ENCODE peak calls at places on chromosomes 4 and X, in eight cellular contexts. O is tibial nerve, B is cardiac fibroblast, I is cardiac muscle cell, Y is upper lobe of left lung, H is lower leg skin, W is gastrocnemius medialis, Q is astrocyte. U is an unnamed sample.

GRCh38 chrX:49761481-49761880 is 65.7 kb upstream of the PAGE1 start:
- DNase-seq in I (peak; percentile 26), W (no peak), Y (no peak), B (peak; percentile 12), Q (no peak), H (no peak), O (no peak), U (peak; percentile 16)

GRCh38 chrX:477441-478012 is 90.8 kb upstream of the PPP2R3B start:
- DNase-seq in H (no peak), B (no peak), W (no peak), I (no peak), Y (no peak), O (no peak), Q (no peak), U (no peak)

GRCh38 chr4:3226467-3226866 is 22.5 kb upstream of the MSANTD1 start:
- DNase-seq in H (no peak), W (no peak), I (no peak), Y (peak; percentile 57), B (no peak), O (no peak), Q (no peak), U (no peak)

GRCh38 chrX:42195506-42195905 is 272.2 kb upstream of the CASK start:
- DNase-seq in H (no peak), I (peak; percentile 23), O (no peak), W (no peak), Q (no peak), B (no peak), Y (no peak), U (no peak)

GRCh38 chr4:185039508-185040273 is 21.4 kb downstream of the HELT start:
- DNase-seq in H (peak; percentile 20), O (no peak), Q (peak; percentile 23), I (peak; percentile 64), W (peak; percentile 27), B (peak; percentile 80), Y (peak; percentile 68), U (peak; percentile 57)

GRCh38 chr4:53854991-53855885 is 209.2 kb downstream of the CHIC2 start:
- DNase-seq in O (no peak), H (no peak), B (peak; percentile 24), I (no peak), Y (no peak), Q (peak; percentile 65), W (no peak), U (no peak)

GRCh38 chr4:10762541-10762940 is 78.0 kb upstream of the CLNK start:
- DNase-seq in H (no peak), Q (peak; percentile 99), Y (no peak), B (peak; percentile 20), I (peak; percentile 6), O (no peak), W (no peak), U (no peak)

GRCh38 chrX:12865359-12865758 is 1.5 kb upstream of the TLR7 start:
- DNase-seq in B (peak; percentile 41), Q (no peak), H (no peak), W (no peak), Y (no peak), I (no peak), O (no peak), U (no peak)

DNA sequence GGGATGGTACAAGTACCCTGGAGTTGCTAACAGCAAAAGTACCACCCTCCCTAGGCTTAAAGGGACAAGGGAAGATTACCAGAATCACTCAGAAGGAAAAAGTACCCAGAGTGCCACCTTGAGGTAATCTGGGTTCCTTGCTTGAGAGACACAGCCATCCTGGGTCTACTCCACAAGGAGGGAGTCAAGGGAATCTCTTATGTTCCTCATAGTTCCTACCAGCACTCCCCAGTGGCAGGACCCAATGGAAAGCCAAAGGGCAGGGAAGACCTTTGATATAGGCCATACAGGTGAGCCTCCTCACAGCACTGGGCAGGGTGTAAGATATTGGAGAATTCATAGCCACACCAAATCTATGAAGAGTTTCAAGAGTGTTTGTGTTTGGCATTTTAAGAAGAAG is 5.7 kb downstream of the IL2 start:
- DNase-seq in B (peak; percentile 12), Y (no peak), H (no peak), I (peak; percentile 13), Q (no peak), W (no peak), O (no peak), U (peak; percentile 14)
- TF ChIP-seq CTCF in B (peak; percentile 45), Y (no peak), H (no peak), I (peak; percentile 33), Q (no peak), W (no peak), O (no peak), U (no peak)

GRCh38 chr4:186726440-186727148 is 2.9 kb upstream of the FAT1 start:
- DNase-seq in B (peak; percentile 81), Q (peak; percentile 71), H (peak; percentile 41), I (peak; percentile 85), O (peak; percentile 52), W (no peak), Y (peak; percentile 63), U (peak; percentile 81)
- TF ChIP-seq CTCF in B (no peak), Q (no peak), H (no peak), I (no peak), O (no peak), W (no peak), Y (no peak), U (no peak)

GRCh38 chrX:31213941-31214340 is 142.1 kb upstream of the FTHL17 start:
- DNase-seq in H (no peak), B (no peak), O (no peak), I (peak; percentile 28), Y (no peak), Q (no peak), W (no peak), U (peak; percentile 5)

GRCh38 chrX:31215277-31215815 is 143.5 kb upstream of the FTHL17 start:
- DNase-seq in O (no peak), I (no peak), Q (no peak), W (no peak), B (no peak), Y (no peak), H (no peak), U (no peak)

GRCh38 chrX:31212856-31213748 is 141.3 kb upstream of the FTHL17 start:
- DNase-seq in W (no peak), B (no peak), O (no peak), H (no peak), Y (no peak), Q (no peak), I (no peak), U (no peak)

GRCh38 chrX:31219174-31219573 is 147.3 kb upstream of the FTHL17 start:
- DNase-seq in H (no peak), Q (no peak), Y (no peak), O (no peak), B (no peak), I (no peak), W (no peak), U (no peak)

GRCh38 chrX:31217111-31217510 is 145.3 kb upstream of the FTHL17 start:
- DNase-seq in Y (no peak), O (no peak), B (no peak), Q (no peak), H (no peak), W (no peak), I (no peak), U (no peak)
- TF ChIP-seq CTCF in Y (no peak), O (no peak), B (no peak), Q (no peak), H (no peak), W (no peak), I (no peak), U (no peak)

DNA sequence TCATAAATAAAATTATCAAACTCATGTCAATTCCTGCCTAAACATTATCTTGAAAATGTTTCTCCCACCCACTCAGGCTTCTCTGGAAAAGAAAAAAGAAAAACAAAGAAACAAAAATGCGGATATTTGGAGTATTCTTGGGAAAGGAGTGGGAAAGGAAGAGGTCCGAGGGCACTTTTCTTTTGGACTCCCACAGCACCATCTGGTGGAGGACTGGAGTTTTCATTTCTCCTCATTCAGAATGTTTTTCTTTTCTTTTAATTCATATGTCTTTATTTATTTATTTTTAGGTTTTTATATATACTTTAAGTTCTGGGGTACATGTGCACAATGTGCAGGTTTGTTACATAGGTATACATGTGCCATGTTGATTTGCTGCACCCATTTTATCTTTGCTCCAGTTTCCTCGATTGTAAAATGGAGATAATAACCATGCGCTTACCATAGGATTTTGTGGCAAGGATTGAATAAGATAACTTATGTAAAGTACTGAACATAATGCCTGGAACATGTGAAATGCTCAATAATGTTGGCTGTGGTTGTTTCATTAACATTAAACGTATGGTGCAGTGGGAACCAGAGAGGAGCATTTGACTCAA is 8.0 kb upstream of the KCNE5 start:
- DNase-seq in Q (no peak), Y (no peak), H (no peak), I (peak; percentile 46), B (peak; percentile 46), O (no peak), W (no peak), U (peak; percentile 23)
- TF ChIP-seq CTCF in Q (peak; percentile 23), Y (no peak), H (no peak), I (peak; percentile 46), B (peak; percentile 33), O (peak; percentile 29), W (peak; percentile 38), U (peak; percentile 61)

DNA sequence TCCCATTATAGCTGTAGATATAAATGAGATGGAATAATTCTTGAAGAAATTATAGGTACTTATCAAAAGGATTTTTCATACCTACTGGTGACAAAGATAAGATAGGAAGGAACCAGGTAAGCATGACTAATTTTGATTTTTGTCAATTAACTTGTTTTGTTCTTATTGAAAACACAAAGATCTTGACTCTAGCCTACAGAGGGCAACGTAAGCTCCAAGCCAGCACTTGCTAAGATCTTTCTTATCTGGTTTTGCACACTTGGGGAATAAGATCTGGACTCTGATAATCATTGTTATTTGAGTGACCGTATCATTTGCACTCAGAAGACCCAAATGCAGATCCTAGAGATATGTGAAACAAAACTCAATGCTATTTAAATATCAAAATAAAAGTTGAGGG is 223.4 kb downstream of the VEGFC start:
- DNase-seq in W (no peak), Y (no peak), H (no peak), Q (no peak), O (no peak), B (no peak), I (no peak), U (no peak)
- TF ChIP-seq CTCF in W (no peak), Y (no peak), H (no peak), Q (no peak), O (no peak), B (no peak), I (peak; percentile 9), U (no peak)

GRCh38 chr4:55736605-55737183 is 82.9 kb upstream of the EXOC1L start:
- DNase-seq in Y (no peak), B (peak; percentile 19), I (no peak), H (no peak), Q (no peak), W (no peak), O (no peak), U (no peak)
- TF ChIP-seq CTCF in Y (peak; percentile 38), B (peak; percentile 16), I (peak; percentile 28), H (no peak), Q (peak; percentile 26), W (no peak), O (peak; percentile 25), U (peak; percentile 73)